ENCODE peak calls at places on chromosomes 4 and X, in six cellular contexts. M is bronchial epithelial cell, C is lung, A is colonic mucosa, F is BJ, U is ovary. B is an unnamed sample.

GRCh38 chrX:77003956-77004355 is 443.2 kb upstream of the FGF16 start:
- DNase-seq in C (no peak), U (no peak), A (no peak), M (peak), F (no peak), B (no peak)

GRCh38 chr4:25860586-25861421 is 2.0 kb downstream of the SEL1L3 start:
- DNase-seq in M (peak), U (no peak), C (peak), F (no peak), A (peak), B (no peak)

GRCh38 chrX:149274516-149275105 is 230.5 kb downstream of the IDS start:
- DNase-seq in U (no peak), M (peak), A (no peak), C (no peak), F (no peak), B (no peak)

GRCh38 chr4:149961876-149962597 is 116.2 kb upstream of the DCLK2 start:
- DNase-seq in F (no peak), M (peak), U (no peak), A (peak), C (no peak), B (no peak)

GRCh38 chr4:159606835-159607234 is 504.0 kb downstream of the RAPGEF2 start:
- DNase-seq in C (no peak), M (no peak), A (no peak), U (no peak), F (no peak), B (no peak)

GRCh38 chr4:41044791-41045190 is 169.6 kb downstream of the APBB2 start:
- DNase-seq in C (no peak), M (no peak), A (no peak), U (no peak), F (no peak), B (no peak)

GRCh38 chrX:124506031-124506430 is 159.7 kb downstream of the SH2D1A start:
- DNase-seq in M (no peak), U (no peak), F (no peak), C (no peak), A (no peak), B (no peak)

GRCh38 chr4:66294626-66295025 is 624.3 kb upstream of the EPHA5 start:
- DNase-seq in U (no peak), C (no peak), M (peak), A (no peak), F (no peak), B (no peak)

GRCh38 chr4:22483551-22483981 is 32.3 kb downstream of the ADGRA3 start:
- DNase-seq in A (no peak), C (no peak), F (no peak), M (peak), U (no peak), B (peak)

GRCh38 chrX:13180807-13181206 is 136.4 kb upstream of the FAM9C start:
- DNase-seq in F (no peak), U (no peak), M (peak), C (no peak), A (no peak), B (peak)

GRCh38 chr4:38670939-38671593 is 7.1 kb downstream of the KLF3 start:
- DNase-seq in C (peak), U (peak), M (no peak), F (no peak), A (peak), B (no peak)

GRCh38 chrX:69387559-69388487 is 116.3 kb upstream of the NALF2 start:
- DNase-seq in M (peak), U (peak), A (peak), C (peak), F (no peak), B (no peak)

GRCh38 chrX:51435101-51435500 is 61.3 kb downstream of the NUDT11 start:
- DNase-seq in C (no peak), A (no peak), U (no peak), F (no peak), M (peak), B (no peak)

GRCh38 chrX:12447448-12448154 is 309.3 kb downstream of the FRMPD4 start:
- DNase-seq in F (peak), C (no peak), A (no peak), U (no peak), M (peak), B (peak)

GRCh38 chr4:152900395-152900794 is 35.7 kb upstream of the FHDC1 start:
- DNase-seq in F (no peak), U (no peak), C (no peak), A (no peak), M (no peak), B (no peak)

GRCh38 chrX:40262641-40263560 is 165.1 kb upstream of the BCOR start:
- DNase-seq in A (no peak), U (peak), C (peak), M (peak), F (peak), B (no peak)

DNA sequence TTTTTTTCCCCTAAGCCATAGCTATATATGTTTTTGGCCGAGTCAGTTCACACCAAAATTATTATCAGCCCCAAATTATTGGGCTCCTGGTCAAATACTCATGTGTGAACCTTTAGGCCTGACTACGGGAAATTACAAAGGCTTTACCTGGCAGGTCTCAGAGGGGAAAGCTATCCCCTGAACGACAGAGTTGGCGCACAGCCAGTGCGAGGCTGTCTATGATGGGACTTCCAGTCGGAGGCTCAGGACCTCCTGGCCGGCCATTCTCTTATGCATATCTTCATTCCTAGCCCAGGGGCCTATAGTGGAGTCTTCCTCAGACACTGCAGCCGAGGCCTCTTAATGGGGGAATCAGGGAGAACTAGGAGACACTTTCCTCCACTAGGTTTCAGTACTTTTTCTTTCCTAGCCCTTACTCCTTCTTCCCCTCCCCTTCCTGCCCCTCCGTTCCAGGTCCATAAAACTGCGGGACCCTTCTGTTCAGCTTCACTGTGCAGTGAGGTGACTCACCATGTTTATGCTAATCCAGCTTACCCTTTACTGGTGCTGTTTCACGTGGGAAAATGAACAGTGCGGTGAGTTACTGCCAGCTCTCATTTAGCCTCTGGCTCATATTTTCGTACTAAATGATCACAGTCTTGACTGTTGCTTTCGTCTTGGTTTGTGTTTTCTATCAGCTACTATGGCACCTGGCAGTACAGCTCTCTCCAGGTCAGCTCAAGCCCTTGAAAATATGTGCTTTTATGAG is 533.9 kb downstream of the FSTL5 start:
- DNase-seq in F (peak), U (no peak), C (no peak), A (no peak), M (no peak), B (peak)
- TF ChIP-seq CTCF in F (no peak), U (no peak), C (no peak), A (no peak), M (no peak), B (no peak)

GRCh38 chrX:71105638-71106037 is 902 bp downstream of the CXorf65 start:
- DNase-seq in U (no peak), F (no peak), C (no peak), A (no peak), M (no peak), B (no peak)

GRCh38 chrX:71107245-71107644 is 705 bp upstream of the CXorf65 start:
- DNase-seq in A (no peak), M (no peak), U (no peak), C (no peak), F (no peak), B (no peak)

GRCh38 chrX:71103110-71103983 is 3.2 kb downstream of the CXorf65 start:
- DNase-seq in A (peak), C (no peak), U (peak), M (no peak), F (no peak), B (no peak)

GRCh38 chrX:71107762-71108360 is 1.3 kb upstream of the CXorf65 start:
- DNase-seq in U (no peak), A (no peak), F (no peak), M (no peak), C (no peak), B (no peak)

GRCh38 chrX:71106427-71106826 is at the start of gene CXorf65:
- DNase-seq in C (no peak), A (no peak), F (no peak), U (no peak), M (no peak), B (no peak)
- H3K4me3 ChIP-seq in C (no peak), A (no peak), F (no peak), U (no peak), M (no peak), B (no peak)

DNA sequence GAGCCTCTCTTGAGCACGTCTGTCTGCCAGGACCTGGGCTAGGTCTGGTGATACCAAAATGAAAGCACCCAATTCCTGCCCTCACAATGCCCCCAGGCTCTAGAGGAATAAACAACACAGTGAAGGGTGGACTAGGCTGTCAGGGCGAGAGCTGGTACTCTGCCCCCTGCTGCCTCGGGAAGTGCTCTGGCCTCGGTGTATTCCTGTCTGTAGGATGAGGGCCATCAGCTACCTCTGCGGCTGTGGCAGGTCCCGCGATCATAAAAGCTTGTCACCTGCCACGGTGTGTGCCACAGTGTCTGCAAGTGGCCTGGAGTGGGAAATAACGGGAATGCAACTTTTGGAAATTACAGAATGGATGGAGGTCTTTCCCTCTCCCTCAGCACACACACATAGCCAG is 159.3 kb upstream of the PSAPL1 start:
- DNase-seq in A (no peak), C (no peak), F (no peak), U (no peak), M (no peak), B (no peak)
- TF ChIP-seq CTCF in A (no peak), C (no peak), F (no peak), U (no peak), M (no peak), B (no peak)

GRCh38 chrX:48677456-48678030 is 6.1 kb upstream of the WAS start:
- DNase-seq in F (no peak), C (no peak), M (no peak), A (no peak), U (no peak), B (no peak)
- H3K4me3 ChIP-seq in F (peak), C (no peak), M (no peak), A (peak), U (no peak), B (no peak)